ENCODE peak calls at places on chromosomes 13 and 19, in six cellular contexts. One of them, this sample, is unnamed.
A peak's percentile ranks its signal among the peaks of the same experiment; 100 is the strongest.

GRCh38 chr13:113023217-113023597 is 54.2 kb downstream of the MCF2L start:
- DNase-seq in right cardiac atrium: peak; percentile 75
- DNase-seq in heart right ventricle: peak; percentile 54
- DNase-seq in brain microvascular endothelial cell: peak; percentile 25
- DNase-seq in astrocyte: peak; percentile 4
- DNase-seq in CD8-positive, alpha-beta T cell: no peak
- DNase-seq in this sample: peak; percentile 36

GRCh38 chr19:56608274-56608964 is 13.3 kb downstream of the ZNF71 start:
- DNase-seq in CD8-positive, alpha-beta T cell: no peak
- DNase-seq in heart right ventricle: no peak
- DNase-seq in right cardiac atrium: no peak
- DNase-seq in brain microvascular endothelial cell: no peak
- DNase-seq in astrocyte: no peak
- DNase-seq in this sample: no peak

GRCh38 chr13:27120811-27121210 is 50.8 kb downstream of the USP12 start:
- DNase-seq in CD8-positive, alpha-beta T cell: no peak
- DNase-seq in brain microvascular endothelial cell: no peak
- DNase-seq in astrocyte: peak; percentile 29
- DNase-seq in heart right ventricle: no peak
- DNase-seq in right cardiac atrium: no peak
- DNase-seq in this sample: no peak

GRCh38 chr13:39035204-39035603 is 2.7 kb downstream of the PROSER1 start:
- DNase-seq in astrocyte: no peak
- DNase-seq in heart right ventricle: no peak
- DNase-seq in CD8-positive, alpha-beta T cell: no peak
- DNase-seq in brain microvascular endothelial cell: no peak
- DNase-seq in right cardiac atrium: no peak
- DNase-seq in this sample: no peak

GRCh38 chr19:42427313-42427712 is at the start of gene LIPE:
- DNase-seq in brain microvascular endothelial cell: no peak
- DNase-seq in astrocyte: no peak
- DNase-seq in right cardiac atrium: no peak
- DNase-seq in CD8-positive, alpha-beta T cell: no peak
- DNase-seq in heart right ventricle: no peak
- DNase-seq in this sample: no peak

GRCh38 chr19:6161271-6161850 is 25.9 kb downstream of the ACSBG2 start:
- DNase-seq in brain microvascular endothelial cell: no peak
- DNase-seq in CD8-positive, alpha-beta T cell: no peak
- DNase-seq in heart right ventricle: peak; percentile 18
- DNase-seq in astrocyte: no peak
- DNase-seq in right cardiac atrium: peak; percentile 56
- DNase-seq in this sample: no peak

GRCh38 chr13:98688373-98688772 is 64.1 kb downstream of the SLC15A1 start:
- DNase-seq in right cardiac atrium: no peak
- DNase-seq in astrocyte: no peak
- DNase-seq in CD8-positive, alpha-beta T cell: no peak
- DNase-seq in brain microvascular endothelial cell: no peak
- DNase-seq in heart right ventricle: no peak
- DNase-seq in this sample: no peak

GRCh38 chr19:328025-328505 is 16.5 kb downstream of the MIER2 start:
- DNase-seq in astrocyte: no peak
- DNase-seq in brain microvascular endothelial cell: no peak
- DNase-seq in CD8-positive, alpha-beta T cell: no peak
- DNase-seq in right cardiac atrium: no peak
- DNase-seq in heart right ventricle: no peak
- DNase-seq in this sample: no peak

GRCh38 chr13:39765801-39766463 is 110.5 kb downstream of the COG6 start:
- DNase-seq in astrocyte: peak; percentile 29
- DNase-seq in heart right ventricle: peak; percentile 34
- DNase-seq in right cardiac atrium: peak; percentile 71
- DNase-seq in brain microvascular endothelial cell: no peak
- DNase-seq in CD8-positive, alpha-beta T cell: no peak
- DNase-seq in this sample: peak; percentile 35

GRCh38 chr13:54029226-54029625 is 1000.6 kb downstream of the OLFM4 start:
- DNase-seq in right cardiac atrium: no peak
- DNase-seq in CD8-positive, alpha-beta T cell: no peak
- DNase-seq in astrocyte: peak; percentile 66
- DNase-seq in heart right ventricle: no peak
- DNase-seq in brain microvascular endothelial cell: no peak
- DNase-seq in this sample: no peak

GRCh38 chr19:18507021-18507726 is 14.7 kb downstream of the ELL start:
- DNase-seq in heart right ventricle: peak; percentile 58
- DNase-seq in astrocyte: no peak
- DNase-seq in right cardiac atrium: peak; percentile 79
- DNase-seq in brain microvascular endothelial cell: no peak
- DNase-seq in CD8-positive, alpha-beta T cell: no peak
- DNase-seq in this sample: peak; percentile 65

GRCh38 chr13:111393221-111393790 is 72.9 kb downstream of the TEX29 start:
- DNase-seq in brain microvascular endothelial cell: no peak
- DNase-seq in CD8-positive, alpha-beta T cell: no peak
- DNase-seq in right cardiac atrium: no peak
- DNase-seq in heart right ventricle: no peak
- DNase-seq in astrocyte: no peak
- DNase-seq in this sample: no peak

GRCh38 chr19:47768604-47769003 is 9.9 kb upstream of the SELENOW start:
- DNase-seq in astrocyte: no peak
- DNase-seq in heart right ventricle: no peak
- DNase-seq in CD8-positive, alpha-beta T cell: no peak
- DNase-seq in right cardiac atrium: no peak
- DNase-seq in brain microvascular endothelial cell: no peak
- DNase-seq in this sample: no peak

GRCh38 chr19:48724796-48725753 is 5.5 kb upstream of the MAMSTR start:
- DNase-seq in heart right ventricle: no peak
- DNase-seq in right cardiac atrium: peak; percentile 76
- DNase-seq in astrocyte: peak; percentile 71
- DNase-seq in brain microvascular endothelial cell: peak; percentile 88
- DNase-seq in CD8-positive, alpha-beta T cell: no peak
- DNase-seq in this sample: peak; percentile 52

GRCh38 chr13:67147257-67148218 is 82.6 kb downstream of the PCDH9 start:
- DNase-seq in CD8-positive, alpha-beta T cell: no peak
- DNase-seq in heart right ventricle: no peak
- DNase-seq in right cardiac atrium: no peak
- DNase-seq in brain microvascular endothelial cell: peak; percentile 75
- DNase-seq in astrocyte: peak; percentile 80
- DNase-seq in this sample: no peak

GRCh38 chr13:19601749-19602725 is 31.4 kb upstream of the MPHOSPH8 start:
- DNase-seq in heart right ventricle: peak; percentile 38
- DNase-seq in brain microvascular endothelial cell: no peak
- DNase-seq in CD8-positive, alpha-beta T cell: no peak
- DNase-seq in astrocyte: peak; percentile 31
- DNase-seq in right cardiac atrium: peak; percentile 74
- DNase-seq in this sample: peak; percentile 38

GRCh38 chr13:59545007-59545406 is 618.7 kb downstream of the DIAPH3 start:
- DNase-seq in heart right ventricle: no peak
- DNase-seq in right cardiac atrium: no peak
- DNase-seq in brain microvascular endothelial cell: no peak
- DNase-seq in CD8-positive, alpha-beta T cell: no peak
- DNase-seq in astrocyte: no peak
- DNase-seq in this sample: no peak

GRCh38 chr13:91406619-91407018 is 8.2 kb downstream of the GPC5 start:
- DNase-seq in right cardiac atrium: no peak
- DNase-seq in astrocyte: peak; percentile 21
- DNase-seq in brain microvascular endothelial cell: peak; percentile 37
- DNase-seq in CD8-positive, alpha-beta T cell: no peak
- DNase-seq in heart right ventricle: no peak
- DNase-seq in this sample: no peak

GRCh38 chr19:35642312-35642711 is 767 bp downstream of the ETV2 start:
- DNase-seq in brain microvascular endothelial cell: no peak
- DNase-seq in heart right ventricle: no peak
- DNase-seq in CD8-positive, alpha-beta T cell: no peak
- DNase-seq in right cardiac atrium: no peak
- DNase-seq in astrocyte: no peak
- DNase-seq in this sample: no peak

GRCh38 chr19:30155529-30156200 is 213.6 kb downstream of the URI1 start:
- DNase-seq in CD8-positive, alpha-beta T cell: no peak
- DNase-seq in right cardiac atrium: no peak
- DNase-seq in astrocyte: no peak
- DNase-seq in brain microvascular endothelial cell: no peak
- DNase-seq in heart right ventricle: no peak
- DNase-seq in this sample: no peak

GRCh38 chr13:82565191-82565590 is 1317.1 kb downstream of the SLITRK1 start:
- DNase-seq in CD8-positive, alpha-beta T cell: no peak
- DNase-seq in brain microvascular endothelial cell: no peak
- DNase-seq in astrocyte: no peak
- DNase-seq in heart right ventricle: no peak
- DNase-seq in right cardiac atrium: no peak
- DNase-seq in this sample: no peak

GRCh38 chr19:15539638-15540037 is 31.3 kb downstream of the CYP4F22 start:
- DNase-seq in CD8-positive, alpha-beta T cell: no peak
- DNase-seq in astrocyte: no peak
- DNase-seq in heart right ventricle: no peak
- DNase-seq in right cardiac atrium: no peak
- DNase-seq in brain microvascular endothelial cell: no peak
- DNase-seq in this sample: no peak

GRCh38 chr19:2461751-2462634 is 5.2 kb upstream of the LMNB2 start:
- DNase-seq in heart right ventricle: peak; percentile 68
- DNase-seq in right cardiac atrium: peak; percentile 87
- DNase-seq in CD8-positive, alpha-beta T cell: no peak
- DNase-seq in brain microvascular endothelial cell: no peak
- DNase-seq in astrocyte: peak; percentile 39
- DNase-seq in this sample: peak; percentile 67

GRCh38 chr19:18379803-18380747 is 5.9 kb upstream of the GDF15 start:
- DNase-seq in astrocyte: peak; percentile 89
- DNase-seq in heart right ventricle: peak; percentile 76
- DNase-seq in right cardiac atrium: peak; percentile 94
- DNase-seq in CD8-positive, alpha-beta T cell: no peak
- DNase-seq in brain microvascular endothelial cell: peak; percentile 43
- DNase-seq in this sample: peak; percentile 86

GRCh38 chr19:46009530-46010510 is 13.0 kb downstream of the PGLYRP1 start:
- DNase-seq in right cardiac atrium: peak; percentile 80
- DNase-seq in heart right ventricle: peak; percentile 65
- DNase-seq in astrocyte: peak; percentile 37
- DNase-seq in brain microvascular endothelial cell: peak; percentile 77
- DNase-seq in CD8-positive, alpha-beta T cell: peak; percentile 19
- DNase-seq in this sample: peak; percentile 61

DNA sequence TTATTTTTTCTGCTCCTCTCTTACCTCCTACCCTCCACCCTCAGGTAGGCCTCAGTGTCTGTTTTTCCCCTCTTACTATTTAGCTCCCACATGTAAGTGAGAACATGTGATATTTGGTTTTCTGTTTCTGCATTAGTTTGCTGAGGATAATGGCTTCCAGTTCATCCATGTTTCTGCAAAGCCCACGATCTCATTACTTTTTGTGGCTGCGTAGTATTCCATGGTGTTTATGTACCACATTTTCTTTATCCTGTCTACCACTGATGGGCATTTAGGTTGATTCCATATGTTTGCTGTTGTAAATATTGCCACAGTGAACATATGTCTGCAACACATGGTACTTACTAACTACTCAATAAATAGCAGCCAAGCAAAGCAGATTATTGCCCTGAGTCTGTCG is 56.8 kb downstream of the DNAJC15 start:
- DNase-seq in brain microvascular endothelial cell: no peak
- DNase-seq in right cardiac atrium: no peak
- DNase-seq in astrocyte: no peak
- DNase-seq in CD8-positive, alpha-beta T cell: no peak
- DNase-seq in heart right ventricle: no peak
- DNase-seq in this sample: no peak
- H3K27ac ChIP-seq in brain microvascular endothelial cell: no peak overlapping the region
- H3K27ac ChIP-seq in right cardiac atrium: no peak overlapping the region
- H3K27ac ChIP-seq in astrocyte: no peak overlapping the region
- H3K27ac ChIP-seq in CD8-positive, alpha-beta T cell: no peak overlapping the region
- H3K27ac ChIP-seq in heart right ventricle: no peak overlapping the region
- H3K27ac ChIP-seq in this sample: peak overlapping the region; percentile 37

GRCh38 chr19:40609561-40610395 is 8.6 kb downstream of the LTBP4 start:
- DNase-seq in brain microvascular endothelial cell: peak; percentile 77
- DNase-seq in right cardiac atrium: peak; percentile 95
- DNase-seq in astrocyte: peak; percentile 48
- DNase-seq in CD8-positive, alpha-beta T cell: peak; percentile 75
- DNase-seq in heart right ventricle: peak; percentile 92
- DNase-seq in this sample: peak; percentile 90

GRCh38 chr19:40610396-40611064 is 9.4 kb downstream of the LTBP4 start:
- DNase-seq in astrocyte: no peak
- DNase-seq in right cardiac atrium: peak; percentile 83
- DNase-seq in brain microvascular endothelial cell: no peak
- DNase-seq in CD8-positive, alpha-beta T cell: peak; percentile 59
- DNase-seq in heart right ventricle: peak; percentile 75
- DNase-seq in this sample: peak; percentile 74

GRCh38 chr19:40612831-40613668 is 11.9 kb downstream of the LTBP4 start:
- DNase-seq in right cardiac atrium: peak; percentile 86
- DNase-seq in brain microvascular endothelial cell: peak; percentile 57
- DNase-seq in heart right ventricle: peak; percentile 74
- DNase-seq in CD8-positive, alpha-beta T cell: no peak
- DNase-seq in astrocyte: no peak
- DNase-seq in this sample: no peak

GRCh38 chr19:40611900-40612698 is 10.9 kb downstream of the LTBP4 start:
- DNase-seq in astrocyte: no peak
- DNase-seq in right cardiac atrium: peak; percentile 55
- DNase-seq in brain microvascular endothelial cell: no peak
- DNase-seq in CD8-positive, alpha-beta T cell: no peak
- DNase-seq in heart right ventricle: no peak
- DNase-seq in this sample: no peak

GRCh38 chr19:40611096-40611495 is 9.9 kb downstream of the LTBP4 start:
- DNase-seq in brain microvascular endothelial cell: no peak
- DNase-seq in CD8-positive, alpha-beta T cell: no peak
- DNase-seq in right cardiac atrium: peak; percentile 60
- DNase-seq in astrocyte: no peak
- DNase-seq in heart right ventricle: no peak
- DNase-seq in this sample: no peak
- H3K27ac ChIP-seq in brain microvascular endothelial cell: no peak overlapping the region
- H3K27ac ChIP-seq in CD8-positive, alpha-beta T cell: peak overlapping the region; percentile 72
- H3K27ac ChIP-seq in right cardiac atrium: no peak overlapping the region
- H3K27ac ChIP-seq in astrocyte: no peak overlapping the region
- H3K27ac ChIP-seq in heart right ventricle: peak overlapping the region; percentile 87
- H3K27ac ChIP-seq in this sample: peak overlapping the region; percentile 90

GRCh38 chr19:38280030-38280921 is 15.9 kb downstream of the SPINT2 start:
- DNase-seq in brain microvascular endothelial cell: no peak
- DNase-seq in right cardiac atrium: no peak
- DNase-seq in CD8-positive, alpha-beta T cell: no peak
- DNase-seq in astrocyte: no peak
- DNase-seq in heart right ventricle: no peak
- DNase-seq in this sample: no peak

GRCh38 chr19:38276942-38277517 is 12.7 kb downstream of the SPINT2 start:
- DNase-seq in CD8-positive, alpha-beta T cell: no peak
- DNase-seq in astrocyte: no peak
- DNase-seq in brain microvascular endothelial cell: no peak
- DNase-seq in heart right ventricle: no peak
- DNase-seq in right cardiac atrium: no peak
- DNase-seq in this sample: no peak

GRCh38 chr19:38277549-38277948 is 13.2 kb downstream of the SPINT2 start:
- DNase-seq in brain microvascular endothelial cell: no peak
- DNase-seq in CD8-positive, alpha-beta T cell: no peak
- DNase-seq in heart right ventricle: no peak
- DNase-seq in right cardiac atrium: no peak
- DNase-seq in astrocyte: no peak
- DNase-seq in this sample: no peak

GRCh38 chr19:38278751-38279150 is 14.4 kb downstream of the SPINT2 start:
- DNase-seq in CD8-positive, alpha-beta T cell: no peak
- DNase-seq in brain microvascular endothelial cell: no peak
- DNase-seq in right cardiac atrium: no peak
- DNase-seq in heart right ventricle: no peak
- DNase-seq in astrocyte: no peak
- DNase-seq in this sample: no peak

GRCh38 chr19:38277969-38278680 is 13.8 kb downstream of the SPINT2 start:
- DNase-seq in right cardiac atrium: peak; percentile 90
- DNase-seq in CD8-positive, alpha-beta T cell: no peak
- DNase-seq in heart right ventricle: peak; percentile 61
- DNase-seq in astrocyte: peak; percentile 48
- DNase-seq in brain microvascular endothelial cell: no peak
- DNase-seq in this sample: peak; percentile 68
- H3K27ac ChIP-seq in right cardiac atrium: peak overlapping the region; percentile 91
- H3K27ac ChIP-seq in CD8-positive, alpha-beta T cell: no peak overlapping the region
- H3K27ac ChIP-seq in heart right ventricle: peak overlapping the region; percentile 72
- H3K27ac ChIP-seq in astrocyte: peak overlapping the region; percentile 12
- H3K27ac ChIP-seq in brain microvascular endothelial cell: no peak overlapping the region
- H3K27ac ChIP-seq in this sample: peak overlapping the region; percentile 92

GRCh38 chr19:55418185-55418584 is 10.6 kb upstream of the UBE2S start:
- DNase-seq in CD8-positive, alpha-beta T cell: no peak
- DNase-seq in heart right ventricle: no peak
- DNase-seq in brain microvascular endothelial cell: peak; percentile 80
- DNase-seq in astrocyte: peak; percentile 78
- DNase-seq in right cardiac atrium: peak; percentile 58
- DNase-seq in this sample: no peak
- H3K27ac ChIP-seq in CD8-positive, alpha-beta T cell: no peak overlapping the region
- H3K27ac ChIP-seq in heart right ventricle: no peak overlapping the region
- H3K27ac ChIP-seq in brain microvascular endothelial cell: no peak overlapping the region
- H3K27ac ChIP-seq in astrocyte: no peak overlapping the region
- H3K27ac ChIP-seq in right cardiac atrium: no peak overlapping the region
- H3K27ac ChIP-seq in this sample: no peak overlapping the region

This sample was measured in left ventricle myocardium inferior.